ENCODE peak calls at places on chromosome 9, in eight cellular contexts. J, H, D, V, T, Y, N and I are unnamed samples.

GRCh38 chr9:123453904-123454321 is 97.9 kb downstream of the CRB2 start:
- DNase-seq in J (no peak), H (peak; percentile 25), D (no peak), V (no peak), T (peak; percentile 38), Y (no peak), N (no peak), I (no peak)

GRCh38 chr9:111959960-111960359 is 63.3 kb downstream of the UGCG start:
- DNase-seq in J (no peak), H (no peak), D (no peak), V (no peak), T (no peak), Y (no peak), N (peak; percentile 45), I (no peak)

GRCh38 chr9:16363073-16363781 is 507.2 kb downstream of the BNC2 start:
- DNase-seq in J (no peak), H (no peak), D (no peak), V (no peak), T (no peak), Y (no peak), N (no peak), I (no peak)

GRCh38 chr9:129781991-129782390 is 21.0 kb upstream of the TOR1B start:
- DNase-seq in J (no peak), H (no peak), D (no peak), V (no peak), T (no peak), Y (no peak), N (no peak), I (no peak)

GRCh38 chr9:105098370-105098769 is 146.1 kb upstream of the SLC44A1 start:
- DNase-seq in J (no peak), H (no peak), D (no peak), V (no peak), T (no peak), Y (no peak), N (no peak), I (no peak)

GRCh38 chr9:14441976-14442651 is 128.2 kb upstream of the NFIB start:
- DNase-seq in J (no peak), H (peak; percentile 69), D (no peak), V (no peak), T (no peak), Y (no peak), N (peak; percentile 82), I (peak; percentile 88)

GRCh38 chr9:108553111-108553635 is 302.6 kb downstream of the ACTL7B start:
- DNase-seq in J (no peak), H (no peak), D (no peak), V (no peak), T (no peak), Y (no peak), N (no peak), I (no peak)

GRCh38 chr9:126373241-126373640 is 46.6 kb downstream of the MVB12B start:
- DNase-seq in J (no peak), H (peak; percentile 52), D (no peak), V (no peak), T (no peak), Y (no peak), N (peak; percentile 55), I (no peak)

GRCh38 chr9:89483592-89484474 is 14.1 kb downstream of the SEMA4D start:
- DNase-seq in J (no peak), H (no peak), D (no peak), V (no peak), T (no peak), Y (no peak), N (no peak), I (no peak)

GRCh38 chr9:127724012-127724411 is 8.1 kb downstream of the TTC16 start:
- DNase-seq in J (no peak), H (no peak), D (no peak), V (no peak), T (no peak), Y (no peak), N (no peak), I (no peak)

GRCh38 chr9:113306566-113306965 is 3.4 kb upstream of the RNF183 start:
- DNase-seq in J (no peak), H (no peak), D (no peak), V (no peak), T (no peak), Y (no peak), N (no peak), I (no peak)

GRCh38 chr9:134063088-134063875 is 4.5 kb downstream of the BRD3 start:
- DNase-seq in J (no peak), H (no peak), D (no peak), V (no peak), T (peak; percentile 62), Y (no peak), N (no peak), I (no peak)

GRCh38 chr9:17082343-17082742 is 52.5 kb upstream of the CNTLN start:
- DNase-seq in J (peak; percentile 30), H (no peak), D (peak; percentile 30), V (peak; percentile 18), T (no peak), Y (no peak), N (peak; percentile 29), I (no peak)

GRCh38 chr9:126700296-126700695 is 86.6 kb downstream of the LMX1B start:
- DNase-seq in J (no peak), H (no peak), D (no peak), V (no peak), T (peak; percentile 52), Y (no peak), N (no peak), I (no peak)

GRCh38 chr9:693460-694390 is 147.8 kb upstream of the DMRT1 start:
- DNase-seq in J (peak; percentile 92), H (no peak), D (no peak), V (no peak), T (no peak), Y (no peak), N (no peak), I (peak; percentile 82)

GRCh38 chr9:113579270-113580040 is 115.9 kb downstream of the RGS3 start:
- DNase-seq in J (peak; percentile 71), H (no peak), D (no peak), V (peak; percentile 26), T (no peak), Y (no peak), N (no peak), I (peak; percentile 66)

GRCh38 chr9:98303556-98304125 is 48.2 kb upstream of the TBC1D2 start:
- DNase-seq in J (peak; percentile 6), H (no peak), D (no peak), V (no peak), T (no peak), Y (no peak), N (no peak), I (no peak)

GRCh38 chr9:115847245-115847644 is 306.3 kb upstream of the PAPPA start:
- DNase-seq in J (peak; percentile 71), H (no peak), D (no peak), V (no peak), T (no peak), Y (no peak), N (peak; percentile 31), I (no peak)

GRCh38 chr9:103713631-103714030 is 380.5 kb upstream of the SMC2 start:
- DNase-seq in J (no peak), H (no peak), D (no peak), V (no peak), T (no peak), Y (no peak), N (no peak), I (peak; percentile 4)

GRCh38 chr9:129026442-129027223 is 1.5 kb downstream of the SH3GLB2 start:
- DNase-seq in J (peak; percentile 59), H (peak; percentile 20), D (no peak), V (no peak), T (no peak), Y (no peak), N (no peak), I (no peak)

GRCh38 chr9:101409079-101409477 is 10.4 kb downstream of the ZNF189 start:
- DNase-seq in J (peak; percentile 4), H (no peak), D (no peak), V (no peak), T (no peak), Y (no peak), N (peak; percentile 45), I (no peak)
- H3K9me3 ChIP-seq in J (peaks cover 95% of the 10 kb centered on the region), H (peaks cover 21% of the 10 kb centered on the region), D (peaks cover 29% of the 10 kb centered on the region), V (peaks cover 27% of the 10 kb centered on the region), T (peaks cover 84% of the 10 kb centered on the region), Y (peaks cover 83% of the 10 kb centered on the region), N (peaks cover 96% of the 10 kb centered on the region), I (peaks cover 72% of the 10 kb centered on the region)

GRCh38 chr9:10488937-10489336 is 123.9 kb downstream of the PTPRD start:
- DNase-seq in J (no peak), H (no peak), D (no peak), V (no peak), T (no peak), Y (no peak), N (no peak), I (no peak)
- H3K9me3 ChIP-seq in J (peaks cover 25% of the 10 kb centered on the region), H (peaks cover 32% of the 10 kb centered on the region), D (no peaks in the 10 kb centered on the region), V (no peaks in the 10 kb centered on the region), T (no peaks in the 10 kb centered on the region), Y (no peaks in the 10 kb centered on the region), N (no peaks in the 10 kb centered on the region), I (no peaks in the 10 kb centered on the region)

DNA sequence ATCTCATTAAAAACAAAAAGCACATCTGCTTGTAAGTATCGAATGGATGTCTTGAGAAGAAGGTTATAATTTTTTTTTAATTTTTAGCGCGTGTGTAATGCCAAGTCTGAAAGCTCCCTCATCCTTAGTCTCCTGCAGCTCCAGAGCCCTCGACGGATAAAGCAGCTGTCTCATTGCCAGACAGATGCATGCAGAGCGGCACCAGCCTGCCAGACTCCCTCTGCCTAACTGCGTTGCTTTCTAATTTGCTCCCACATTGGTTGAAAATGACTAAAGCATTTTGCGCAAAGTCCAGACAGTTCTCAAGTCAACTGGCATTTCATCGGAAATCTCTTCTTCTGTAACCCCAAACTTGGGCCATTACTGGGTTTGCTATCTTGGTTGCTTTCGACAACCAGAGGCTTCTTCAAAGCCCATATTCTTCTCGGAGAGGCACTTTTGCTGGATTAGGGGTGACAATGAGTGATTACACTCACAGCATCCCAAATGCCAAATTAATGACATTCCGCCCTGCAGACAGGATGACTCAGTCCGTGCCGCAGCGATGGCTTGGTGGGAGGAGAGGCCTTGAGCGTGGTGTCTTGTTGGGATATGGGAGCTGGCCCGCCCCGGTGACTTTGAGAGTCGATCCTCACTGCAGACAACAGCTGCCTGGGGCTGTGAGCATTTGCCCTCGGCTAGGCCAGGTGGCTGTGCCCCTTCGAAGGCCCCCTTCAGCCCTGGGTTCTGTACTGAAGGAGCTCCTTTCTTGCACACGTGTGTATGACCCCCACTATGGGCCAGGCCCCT is 29.6 kb downstream of the OLFM1 start:
- DNase-seq in J (no peak), H (no peak), D (no peak), V (no peak), T (no peak), Y (no peak), N (no peak), I (no peak)
- H3K9me3 ChIP-seq in J (no peaks in the 10 kb centered on the region), H (no peaks in the 10 kb centered on the region), D (peaks cover 2% of the 10 kb centered on the region), V (no peaks in the 10 kb centered on the region), T (no peaks in the 10 kb centered on the region), Y (no peaks in the 10 kb centered on the region), N (peaks cover 12% of the 10 kb centered on the region), I (no peaks in the 10 kb centered on the region)

DNA sequence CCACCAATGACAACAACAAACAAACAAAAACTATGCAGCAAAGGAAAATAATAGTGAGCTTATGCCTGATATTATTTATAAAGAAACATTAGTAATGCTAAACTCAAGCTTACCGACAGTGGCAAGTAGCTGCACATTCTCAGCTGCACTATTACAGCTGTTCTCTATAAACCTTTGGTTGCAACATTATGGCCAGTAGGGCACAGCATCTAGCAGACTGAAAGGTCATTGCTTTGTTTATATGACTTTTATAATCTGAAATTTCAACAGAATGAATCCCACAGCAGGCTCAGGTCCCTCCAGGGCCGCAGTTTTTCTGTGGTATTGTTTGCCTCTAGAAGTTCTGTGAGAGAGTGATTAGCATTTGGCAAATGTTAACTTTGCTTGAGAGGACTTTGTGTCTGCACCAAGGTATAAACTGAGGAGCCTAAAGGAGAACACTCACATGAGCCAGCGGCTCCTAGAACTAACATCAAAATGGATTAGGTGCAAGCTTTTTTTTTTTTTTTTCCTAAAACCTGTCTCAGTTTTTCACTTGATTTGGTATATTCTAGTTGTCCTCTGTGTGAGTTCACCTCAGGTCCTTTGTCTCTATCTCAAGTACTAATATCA is 58.3 kb downstream of the IZUMO3 start:
- DNase-seq in J (peak; percentile 43), H (no peak), D (no peak), V (no peak), T (no peak), Y (no peak), N (no peak), I (no peak)
- H3K9me3 ChIP-seq in J (no peaks in the 10 kb centered on the region), H (peaks cover 64% of the 10 kb centered on the region), D (no peaks in the 10 kb centered on the region), V (no peaks in the 10 kb centered on the region), T (no peaks in the 10 kb centered on the region), Y (no peaks in the 10 kb centered on the region), N (peaks cover 4% of the 10 kb centered on the region), I (no peaks in the 10 kb centered on the region)